ENCODE peak calls at places on chromosomes 4 and X, in six cellular contexts. U is HFF-Myc; E is progenitor cell of endocrine pancreas; Y is NCI-H2029 treated with DMSO at 0.1 percent for 48 hours; O is stimulated activated CD8-positive, alpha-beta memory T cell treated with anti-CD3 and anti-CD28 coated beads, Interleukin-12 subunit alpha, Interleukin-12 subunit beta, amount 100 ng/mL, for 1 hour; K is EL. B is an unnamed sample.

GRCh38 chr4:186345184-186345583 is 79.2 kb downstream of the F11 start:
- DNase-seq in U (no peak), E (no peak), Y (no peak), O (no peak), K (no peak), B (no peak)

GRCh38 chr4:28744066-28744465 is 1883.4 kb downstream of the STIM2 start:
- DNase-seq in U (no peak), E (no peak), Y (no peak), O (no peak), K (peak), B (no peak)

GRCh38 chr4:73675623-73676022 is 55.4 kb upstream of the RASSF6 start:
- DNase-seq in U (no peak), E (no peak), Y (no peak), O (no peak), K (no peak), B (no peak)

GRCh38 chr4:139595989-139596679 is 40.1 kb upstream of the SETD7 start:
- DNase-seq in U (no peak), E (no peak), Y (no peak), O (no peak), K (peak), B (peak)

GRCh38 chr4:7760706-7761105 is 179.0 kb downstream of the AFAP1 start:
- DNase-seq in U (no peak), E (no peak), Y (no peak), O (no peak), K (no peak), B (no peak)

GRCh38 chr4:98919996-98920395 is 8.9 kb downstream of the EIF4E start:
- DNase-seq in U (no peak), E (no peak), Y (no peak), O (no peak), K (peak), B (peak)

GRCh38 chrX:2608638-2609430 is 82.3 kb upstream of the CD99 start:
- DNase-seq in U (no peak), E (peak), Y (no peak), O (peak), K (peak), B (peak)

GRCh38 chr4:165115301-165115700 is 2.6 kb upstream of the TMEM192 start:
- DNase-seq in U (no peak), E (no peak), Y (no peak), O (no peak), K (no peak), B (no peak)

GRCh38 chrX:107773906-107774435 is 1.6 kb downstream of the TSC22D3 start:
- DNase-seq in U (no peak), E (no peak), Y (no peak), O (no peak), K (no peak), B (no peak)

GRCh38 chr4:78210694-78211093 is 153.6 kb downstream of the FRAS1 start:
- DNase-seq in U (no peak), E (no peak), Y (no peak), O (no peak), K (no peak), B (no peak)

GRCh38 chrX:133497356-133497755 is 82.1 kb upstream of the GPC4 start:
- DNase-seq in U (no peak), E (no peak), Y (no peak), O (no peak), K (no peak), B (no peak)

GRCh38 chrX:42976729-42977366 is 198.9 kb upstream of the PPP1R2C start:
- DNase-seq in U (no peak), E (no peak), Y (no peak), O (no peak), K (no peak), B (no peak)

GRCh38 chrX:20218809-20219505 is 47.8 kb downstream of the RPS6KA3 start:
- DNase-seq in U (no peak), E (no peak), Y (no peak), O (no peak), K (no peak), B (peak)

B was measured in fibroblast of gingiva.